ENCODE peak calls at places on chromosomes 6 and 20, in six cellular contexts. One of them, this sample, is unnamed. For H3K4me1, the result is how much of the 10 kb centered on the place peaks cover.

GRCh38 chr6:109143191-109143590 is 47.9 kb downstream of the CEP57L1 start:
- DNase-seq in upper lobe of right lung: no peak
- DNase-seq in adipocyte: no peak
- DNase-seq in aorta: no peak
- DNase-seq in cardiac muscle cell: no peak
- DNase-seq in lower lobe of right lung: no peak
- DNase-seq in this sample: no peak

GRCh38 chr20:38895098-38895949 is 30.9 kb upstream of the FAM83D start:
- DNase-seq in upper lobe of right lung: no peak
- DNase-seq in adipocyte: no peak
- DNase-seq in aorta: no peak
- DNase-seq in cardiac muscle cell: no peak
- DNase-seq in lower lobe of right lung: no peak
- DNase-seq in this sample: no peak

GRCh38 chr20:49397525-49397924 is 84.9 kb downstream of the KCNB1 start:
- DNase-seq in upper lobe of right lung: no peak
- DNase-seq in adipocyte: peak
- DNase-seq in aorta: peak
- DNase-seq in cardiac muscle cell: no peak
- DNase-seq in lower lobe of right lung: no peak
- DNase-seq in this sample: no peak

GRCh38 chr6:170545405-170545804 is 7.7 kb downstream of the PSMB1 start:
- DNase-seq in upper lobe of right lung: no peak
- DNase-seq in adipocyte: no peak
- DNase-seq in aorta: no peak
- DNase-seq in cardiac muscle cell: no peak
- DNase-seq in lower lobe of right lung: no peak
- DNase-seq in this sample: no peak

GRCh38 chr6:11972806-11973205 is 39.3 kb upstream of the HIVEP1 start:
- DNase-seq in upper lobe of right lung: no peak
- DNase-seq in adipocyte: peak
- DNase-seq in aorta: no peak
- DNase-seq in cardiac muscle cell: no peak
- DNase-seq in lower lobe of right lung: no peak
- DNase-seq in this sample: no peak

GRCh38 chr6:39203804-39204495 is 25.3 kb downstream of the KCNK5 start:
- DNase-seq in upper lobe of right lung: peak
- DNase-seq in adipocyte: no peak
- DNase-seq in aorta: no peak
- DNase-seq in cardiac muscle cell: no peak
- DNase-seq in lower lobe of right lung: peak
- DNase-seq in this sample: peak

GRCh38 chr20:8631271-8631670 is 437.6 kb upstream of the PLCB4 start:
- DNase-seq in upper lobe of right lung: no peak
- DNase-seq in adipocyte: no peak
- DNase-seq in aorta: no peak
- DNase-seq in cardiac muscle cell: no peak
- DNase-seq in lower lobe of right lung: no peak
- DNase-seq in this sample: no peak

GRCh38 chr20:36400901-36401300 is 94.8 kb downstream of the DLGAP4 start:
- DNase-seq in upper lobe of right lung: no peak
- DNase-seq in adipocyte: no peak
- DNase-seq in aorta: no peak
- DNase-seq in cardiac muscle cell: no peak
- DNase-seq in lower lobe of right lung: no peak
- DNase-seq in this sample: no peak

GRCh38 chr6:121260651-121261102 is 73.6 kb downstream of the TBC1D32 start:
- DNase-seq in upper lobe of right lung: no peak
- DNase-seq in adipocyte: peak
- DNase-seq in aorta: peak
- DNase-seq in cardiac muscle cell: no peak
- DNase-seq in lower lobe of right lung: no peak
- DNase-seq in this sample: no peak

GRCh38 chr6:165515963-165516624 is 146.9 kb downstream of the PDE10A start:
- DNase-seq in upper lobe of right lung: no peak
- DNase-seq in adipocyte: no peak
- DNase-seq in aorta: no peak
- DNase-seq in cardiac muscle cell: no peak
- DNase-seq in lower lobe of right lung: no peak
- DNase-seq in this sample: no peak

GRCh38 chr20:10708342-10709185 is 34.8 kb upstream of the JAG1 start:
- DNase-seq in upper lobe of right lung: no peak
- DNase-seq in adipocyte: peak
- DNase-seq in aorta: no peak
- DNase-seq in cardiac muscle cell: no peak
- DNase-seq in lower lobe of right lung: no peak
- DNase-seq in this sample: no peak

GRCh38 chr20:4025125-4025524 is 9.8 kb upstream of the RNF24 start:
- DNase-seq in upper lobe of right lung: no peak
- DNase-seq in adipocyte: no peak
- DNase-seq in aorta: no peak
- DNase-seq in cardiac muscle cell: no peak
- DNase-seq in lower lobe of right lung: no peak
- DNase-seq in this sample: no peak

GRCh38 chr20:64101731-64102621 is 5.4 kb downstream of the NPBWR2 start:
- DNase-seq in upper lobe of right lung: peak
- DNase-seq in adipocyte: peak
- DNase-seq in aorta: peak
- DNase-seq in cardiac muscle cell: peak
- DNase-seq in lower lobe of right lung: peak
- DNase-seq in this sample: peak

GRCh38 chr6:31630177-31630934 is 9.8 kb downstream of the PRRC2A start:
- DNase-seq in upper lobe of right lung: no peak
- DNase-seq in adipocyte: no peak
- DNase-seq in aorta: no peak
- DNase-seq in cardiac muscle cell: no peak
- DNase-seq in lower lobe of right lung: no peak
- DNase-seq in this sample: no peak

GRCh38 chr20:57993738-57994431 is 234.6 kb downstream of the ANKRD60 start:
- DNase-seq in upper lobe of right lung: no peak
- DNase-seq in adipocyte: peak
- DNase-seq in aorta: no peak
- DNase-seq in cardiac muscle cell: no peak
- DNase-seq in lower lobe of right lung: no peak
- DNase-seq in this sample: no peak

DNA sequence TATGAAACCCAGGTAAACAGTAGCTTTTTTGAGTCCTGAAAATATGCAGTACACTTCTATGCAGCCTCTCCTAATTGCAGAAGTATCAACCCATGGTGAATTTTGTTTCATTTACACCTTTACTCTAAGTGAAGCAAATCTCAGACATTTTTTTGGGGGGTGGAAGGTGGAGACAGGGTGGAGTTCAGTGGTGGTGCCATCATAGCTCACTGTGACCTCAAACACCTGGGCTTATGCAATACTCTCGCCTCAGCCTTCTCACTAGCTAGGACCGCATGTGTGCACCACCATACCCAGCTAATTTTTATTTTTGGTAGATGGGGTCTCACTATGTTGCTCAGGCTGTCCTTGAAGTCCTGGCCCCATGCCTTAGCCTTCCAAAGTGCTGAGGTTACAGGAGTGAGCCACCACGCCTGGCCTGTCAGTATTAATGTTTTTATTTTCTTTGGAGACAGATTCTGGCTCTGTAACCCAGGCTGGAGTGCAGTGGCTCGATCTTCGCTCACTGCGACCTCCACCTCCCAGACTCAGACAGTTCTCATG is 80.3 kb downstream of the JARID2 start:
- DNase-seq in upper lobe of right lung: no peak
- DNase-seq in adipocyte: no peak
- DNase-seq in aorta: no peak
- DNase-seq in cardiac muscle cell: no peak
- DNase-seq in lower lobe of right lung: no peak
- DNase-seq in this sample: no peak
- H3K4me1 ChIP-seq in upper lobe of right lung: under half
- H3K4me1 ChIP-seq in adipocyte: half or more
- H3K4me1 ChIP-seq in aorta: under half
- H3K4me1 ChIP-seq in cardiac muscle cell: under half
- H3K4me1 ChIP-seq in lower lobe of right lung: under half
- H3K4me1 ChIP-seq in this sample: under half

GRCh38 chr6:89348372-89348771 is 4.2 kb downstream of the UBE2J1 start:
- DNase-seq in upper lobe of right lung: no peak
- DNase-seq in adipocyte: no peak
- DNase-seq in aorta: no peak
- DNase-seq in cardiac muscle cell: peak
- DNase-seq in lower lobe of right lung: no peak
- DNase-seq in this sample: no peak
- H3K4me3 ChIP-seq in upper lobe of right lung: no peak
- H3K4me3 ChIP-seq in adipocyte: no peak
- H3K4me3 ChIP-seq in aorta: no peak
- H3K4me3 ChIP-seq in cardiac muscle cell: no peak
- H3K4me3 ChIP-seq in lower lobe of right lung: no peak
- H3K4me3 ChIP-seq in this sample: no peak

DNA sequence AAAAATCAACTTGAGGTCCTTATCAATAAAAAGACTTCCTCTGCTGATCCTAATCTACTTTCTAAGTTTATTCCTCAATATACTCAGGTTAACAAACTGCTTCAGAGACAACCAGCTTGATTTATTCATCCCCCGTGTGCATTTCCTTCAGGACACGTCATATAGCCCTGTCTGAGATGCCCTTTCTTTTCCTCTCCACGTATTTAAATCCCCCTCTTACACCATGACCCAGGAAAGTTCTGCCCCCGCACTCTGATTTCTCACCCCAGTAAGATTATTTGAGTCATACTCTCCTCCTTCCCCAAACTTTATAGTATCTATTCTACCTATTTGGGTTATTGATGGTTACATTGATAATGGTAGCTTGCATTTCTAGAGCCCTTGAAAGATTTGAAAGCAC is 9.8 kb upstream of the CGA start:
- DNase-seq in upper lobe of right lung: no peak
- DNase-seq in adipocyte: no peak
- DNase-seq in aorta: no peak
- DNase-seq in cardiac muscle cell: no peak
- DNase-seq in lower lobe of right lung: no peak
- DNase-seq in this sample: no peak
- H3K4me1 ChIP-seq in upper lobe of right lung: under half
- H3K4me1 ChIP-seq in adipocyte: under half
- H3K4me1 ChIP-seq in aorta: under half
- H3K4me1 ChIP-seq in cardiac muscle cell: under half
- H3K4me1 ChIP-seq in lower lobe of right lung: under half
- H3K4me1 ChIP-seq in this sample: under half

GRCh38 chr20:37520417-37520751 is 666 bp upstream of the NNAT start:
- DNase-seq in upper lobe of right lung: no peak
- DNase-seq in adipocyte: no peak
- DNase-seq in aorta: no peak
- DNase-seq in cardiac muscle cell: no peak
- DNase-seq in lower lobe of right lung: no peak
- DNase-seq in this sample: no peak
- H3K4me3 ChIP-seq in upper lobe of right lung: no peak
- H3K4me3 ChIP-seq in adipocyte: no peak
- H3K4me3 ChIP-seq in aorta: no peak
- H3K4me3 ChIP-seq in cardiac muscle cell: no peak
- H3K4me3 ChIP-seq in lower lobe of right lung: no peak
- H3K4me3 ChIP-seq in this sample: no peak

GRCh38 chr6:41373367-41373918 is 38.0 kb downstream of the NCR2 start:
- DNase-seq in upper lobe of right lung: no peak
- DNase-seq in adipocyte: no peak
- DNase-seq in aorta: no peak
- DNase-seq in cardiac muscle cell: no peak
- DNase-seq in lower lobe of right lung: no peak
- DNase-seq in this sample: no peak
- H3K4me1 ChIP-seq in upper lobe of right lung: under half
- H3K4me1 ChIP-seq in adipocyte: under half
- H3K4me1 ChIP-seq in aorta: under half
- H3K4me1 ChIP-seq in cardiac muscle cell: under half
- H3K4me1 ChIP-seq in lower lobe of right lung: under half
- H3K4me1 ChIP-seq in this sample: under half

DNA sequence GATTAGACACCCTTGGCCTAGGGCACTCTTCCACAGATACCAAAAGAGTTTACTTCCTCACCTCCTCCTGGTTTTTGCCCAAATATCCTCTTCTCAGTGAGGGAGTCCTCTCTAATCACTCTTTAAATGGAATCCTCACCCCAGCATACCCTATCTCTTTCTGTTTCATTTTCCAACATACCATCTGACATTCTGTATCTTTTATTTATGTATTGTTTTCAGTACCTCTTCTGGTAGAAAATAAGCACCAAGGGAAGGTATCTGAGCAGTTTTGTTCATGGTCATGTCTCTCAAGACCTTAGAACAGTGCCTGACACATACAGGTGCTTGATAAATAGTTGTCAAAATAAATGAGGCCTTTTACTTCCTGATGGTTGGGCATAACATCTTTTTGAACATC is 55.1 kb downstream of the KIAA0408 start:
- DNase-seq in upper lobe of right lung: no peak
- DNase-seq in adipocyte: no peak
- DNase-seq in aorta: no peak
- DNase-seq in cardiac muscle cell: no peak
- DNase-seq in lower lobe of right lung: no peak
- DNase-seq in this sample: no peak
- H3K4me3 ChIP-seq in upper lobe of right lung: no peak
- H3K4me3 ChIP-seq in adipocyte: no peak
- H3K4me3 ChIP-seq in aorta: no peak
- H3K4me3 ChIP-seq in cardiac muscle cell: no peak
- H3K4me3 ChIP-seq in lower lobe of right lung: no peak
- H3K4me3 ChIP-seq in this sample: no peak

GRCh38 chr6:105398859-105399258 is 4.0 kb downstream of the PREP start:
- DNase-seq in upper lobe of right lung: no peak
- DNase-seq in adipocyte: no peak
- DNase-seq in aorta: no peak
- DNase-seq in cardiac muscle cell: no peak
- DNase-seq in lower lobe of right lung: no peak
- DNase-seq in this sample: no peak

GRCh38 chr6:105402981-105403935 is at the start of gene PREP:
- DNase-seq in upper lobe of right lung: peak
- DNase-seq in adipocyte: peak
- DNase-seq in aorta: peak
- DNase-seq in cardiac muscle cell: peak
- DNase-seq in lower lobe of right lung: peak
- DNase-seq in this sample: peak

GRCh38 chr6:105402090-105402980 is 547 bp downstream of the PREP start:
- DNase-seq in upper lobe of right lung: peak
- DNase-seq in adipocyte: peak
- DNase-seq in aorta: no peak
- DNase-seq in cardiac muscle cell: no peak
- DNase-seq in lower lobe of right lung: no peak
- DNase-seq in this sample: no peak

GRCh38 chr6:105400501-105400900 is 2.4 kb downstream of the PREP start:
- DNase-seq in upper lobe of right lung: no peak
- DNase-seq in adipocyte: no peak
- DNase-seq in aorta: no peak
- DNase-seq in cardiac muscle cell: no peak
- DNase-seq in lower lobe of right lung: no peak
- DNase-seq in this sample: no peak

GRCh38 chr6:105401247-105402089 is 1.4 kb downstream of the PREP start:
- DNase-seq in upper lobe of right lung: no peak
- DNase-seq in adipocyte: peak
- DNase-seq in aorta: no peak
- DNase-seq in cardiac muscle cell: no peak
- DNase-seq in lower lobe of right lung: no peak
- DNase-seq in this sample: no peak
- H3K4me1 ChIP-seq in upper lobe of right lung: under half
- H3K4me1 ChIP-seq in adipocyte: under half
- H3K4me1 ChIP-seq in aorta: under half
- H3K4me1 ChIP-seq in cardiac muscle cell: under half
- H3K4me1 ChIP-seq in lower lobe of right lung: under half
- H3K4me1 ChIP-seq in this sample: under half

This sample was measured in kidney.